ENCODE peak calls at places on chromosomes 13 and 19, in ten cellular contexts. R, Z, L, N, T, H, M, W, E and K are unnamed samples.

GRCh38 chr13:73602295-73602694 is 531.9 kb downstream of the KLF12 start:
- DNase-seq in R (no peak), Z (no peak), L (no peak), N (no peak), T (peak), H (peak), M (no peak), W (no peak), E (no peak), K (no peak)

GRCh38 chr13:77810430-77810829 is 108.2 kb downstream of the EDNRB start:
- DNase-seq in R (no peak), Z (no peak), L (no peak), N (no peak), T (peak), H (no peak), M (peak), W (no peak), E (no peak), K (no peak)

GRCh38 chr19:29201849-29202248 is 11.1 kb downstream of the UQCRFS1 start:
- DNase-seq in R (no peak), Z (no peak), L (no peak), N (no peak), T (no peak), H (no peak), M (no peak), W (no peak), E (no peak), K (no peak)

GRCh38 chr13:74990992-74991391 is 491.0 kb downstream of the TBC1D4 start:
- DNase-seq in R (no peak), Z (no peak), L (no peak), N (no peak), T (no peak), H (no peak), M (no peak), W (no peak), E (no peak), K (no peak)

GRCh38 chr13:20141238-20142018 is 19.4 kb downstream of the GJA3 start:
- DNase-seq in R (no peak), Z (no peak), L (no peak), N (no peak), T (no peak), H (no peak), M (no peak), W (no peak), E (no peak), K (no peak)

GRCh38 chr19:43814663-43815352 is 12.3 kb upstream of the ZNF283 start:
- DNase-seq in R (no peak), Z (no peak), L (no peak), N (no peak), T (no peak), H (peak), M (no peak), W (no peak), E (no peak), K (no peak)

GRCh38 chr19:46537136-46538097 is 41.8 kb upstream of the PNMA8B start:
- DNase-seq in R (peak), Z (peak), L (peak), N (peak), T (peak), H (peak), M (no peak), W (peak), E (no peak), K (no peak)

GRCh38 chr19:33689886-33690285 is 68.1 kb downstream of the CHST8 start:
- DNase-seq in R (no peak), Z (peak), L (no peak), N (no peak), T (no peak), H (no peak), M (no peak), W (no peak), E (no peak), K (no peak)

GRCh38 chr19:49264258-49264657 is 60.7 kb downstream of the SLC6A16 start:
- DNase-seq in R (no peak), Z (no peak), L (no peak), N (no peak), T (no peak), H (peak), M (no peak), W (no peak), E (no peak), K (no peak)

GRCh38 chr13:52125547-52125946 is 3.3 kb downstream of the NEK5 start:
- DNase-seq in R (no peak), Z (no peak), L (no peak), N (no peak), T (no peak), H (no peak), M (no peak), W (no peak), E (no peak), K (no peak)